ENCODE peak calls at places on chromosomes 7 and 10, in ten cellular contexts. L, R, B, S, F, G, M, W, N and Y are unnamed samples.

GRCh38 chr7:19079066-19079465 is 38.4 kb downstream of the TWIST1 start:
- DNase-seq in L (no peak), R (no peak), B (no peak), S (no peak), F (no peak), G (no peak), M (no peak), W (no peak), N (no peak), Y (no peak)

GRCh38 chr10:63627376-63627775 is 106.2 kb downstream of the REEP3 start:
- DNase-seq in L (no peak), R (no peak), B (no peak), S (no peak), F (no peak), G (no peak), M (no peak), W (no peak), N (no peak), Y (no peak)

GRCh38 chr7:69411466-69411865 is 186.8 kb upstream of the AUTS2 start:
- DNase-seq in L (no peak), R (no peak), B (no peak), S (no peak), F (no peak), G (no peak), M (no peak), W (no peak), N (no peak), Y (no peak)

GRCh38 chr10:126315471-126316177 is 72.7 kb downstream of the ADAM12 start:
- DNase-seq in L (no peak), R (no peak), B (no peak), S (no peak), F (no peak), G (no peak), M (no peak), W (no peak), N (no peak), Y (no peak)

GRCh38 chr10:31521432-31521831 is 202.4 kb downstream of the ZEB1 start:
- DNase-seq in L (no peak), R (no peak), B (no peak), S (no peak), F (no peak), G (no peak), M (no peak), W (no peak), N (no peak), Y (no peak)

GRCh38 chr10:98173258-98173657 is 38.8 kb downstream of the R3HCC1L start:
- DNase-seq in L (no peak), R (no peak), B (no peak), S (no peak), F (no peak), G (no peak), M (no peak), W (no peak), N (no peak), Y (no peak)

GRCh38 chr7:155917836-155918385 is 105.6 kb upstream of the SHH start:
- DNase-seq in L (no peak), R (no peak), B (no peak), S (no peak), F (no peak), G (no peak), M (no peak), W (no peak), N (no peak), Y (no peak)

GRCh38 chr7:335358-336148 is 45.6 kb downstream of the FOXL3 start:
- DNase-seq in L (no peak), R (no peak), B (no peak), S (no peak), F (no peak), G (no peak), M (no peak), W (no peak), N (no peak), Y (no peak)

GRCh38 chr10:73601486-73601921 is 10.4 kb upstream of the USP54 start:
- DNase-seq in L (no peak), R (no peak), B (no peak), S (peak), F (peak), G (no peak), M (no peak), W (no peak), N (no peak), Y (no peak)

GRCh38 chr7:351256-351655 is 61.3 kb downstream of the FOXL3 start:
- DNase-seq in L (no peak), R (no peak), B (peak), S (no peak), F (no peak), G (peak), M (peak), W (no peak), N (no peak), Y (no peak)

GRCh38 chr7:140924019-140924820 is 509 bp downstream of the BRAF start:
- DNase-seq in L (peak), R (peak), B (peak), S (peak), F (peak), G (peak), M (peak), W (peak), N (peak), Y (peak)

GRCh38 chr10:1696106-1696505 is 41.2 kb downstream of the ADARB2 start:
- DNase-seq in L (no peak), R (no peak), B (no peak), S (no peak), F (no peak), G (no peak), M (no peak), W (no peak), N (no peak), Y (no peak)

GRCh38 chr7:158494643-158495042 is 93.0 kb downstream of the PTPRN2 start:
- DNase-seq in L (no peak), R (no peak), B (no peak), S (no peak), F (peak), G (no peak), M (no peak), W (no peak), N (no peak), Y (no peak)